ENCODE peak calls at places on chromosomes 4 and X, in seven cellular contexts. One of them, this sample, is unnamed.
A peak's percentile ranks its signal among the peaks of the same experiment; 100 is the strongest.

GRCh38 chrX:23644744-23645143 is 22.5 kb upstream of the PRDX4 start:
- DNase-seq in H9: no peak
- DNase-seq in A549: no peak
- DNase-seq in NCI-H510A treated with DMSO at 0.1 percent for 48 hours: no peak
- DNase-seq in activated T-helper 1 cell treated with anti-CD3 and anti-CD28 coated beads, Interleukin-2, amount 50 U/mL, for 16 hours: no peak
- DNase-seq in WTC11: no peak
- DNase-seq in activated CD4-positive, CD25-positive, alpha-beta regulatory T cell treated with anti-CD3 and anti-CD28 coated beads, Interleukin-2, amount 50 U/mL, for 16 hours: no peak
- DNase-seq in this sample: no peak

GRCh38 chr4:16767251-16767650 is 131.2 kb downstream of the LDB2 start:
- DNase-seq in activated T-helper 1 cell treated with anti-CD3 and anti-CD28 coated beads, Interleukin-2, amount 50 U/mL, for 16 hours: no peak
- DNase-seq in WTC11: no peak
- DNase-seq in NCI-H510A treated with DMSO at 0.1 percent for 48 hours: no peak
- DNase-seq in H9: no peak
- DNase-seq in activated CD4-positive, CD25-positive, alpha-beta regulatory T cell treated with anti-CD3 and anti-CD28 coated beads, Interleukin-2, amount 50 U/mL, for 16 hours: no peak
- DNase-seq in A549: no peak
- DNase-seq in this sample: no peak

GRCh38 chr4:126123933-126124332 is 809.2 kb downstream of the FAT4 start:
- DNase-seq in activated CD4-positive, CD25-positive, alpha-beta regulatory T cell treated with anti-CD3 and anti-CD28 coated beads, Interleukin-2, amount 50 U/mL, for 16 hours: no peak
- DNase-seq in H9: no peak
- DNase-seq in activated T-helper 1 cell treated with anti-CD3 and anti-CD28 coated beads, Interleukin-2, amount 50 U/mL, for 16 hours: no peak
- DNase-seq in NCI-H510A treated with DMSO at 0.1 percent for 48 hours: no peak
- DNase-seq in A549: no peak
- DNase-seq in WTC11: no peak
- DNase-seq in this sample: no peak

GRCh38 chr4:5678977-5679376 is 29.4 kb downstream of the EVC2 start:
- DNase-seq in NCI-H510A treated with DMSO at 0.1 percent for 48 hours: no peak
- DNase-seq in A549: no peak
- DNase-seq in activated T-helper 1 cell treated with anti-CD3 and anti-CD28 coated beads, Interleukin-2, amount 50 U/mL, for 16 hours: no peak
- DNase-seq in H9: no peak
- DNase-seq in activated CD4-positive, CD25-positive, alpha-beta regulatory T cell treated with anti-CD3 and anti-CD28 coated beads, Interleukin-2, amount 50 U/mL, for 16 hours: no peak
- DNase-seq in WTC11: no peak
- DNase-seq in this sample: no peak

GRCh38 chr4:133869486-133869885 is 332.1 kb downstream of the PABPC4L start:
- DNase-seq in H9: no peak
- DNase-seq in NCI-H510A treated with DMSO at 0.1 percent for 48 hours: no peak
- DNase-seq in activated CD4-positive, CD25-positive, alpha-beta regulatory T cell treated with anti-CD3 and anti-CD28 coated beads, Interleukin-2, amount 50 U/mL, for 16 hours: no peak
- DNase-seq in WTC11: no peak
- DNase-seq in A549: no peak
- DNase-seq in activated T-helper 1 cell treated with anti-CD3 and anti-CD28 coated beads, Interleukin-2, amount 50 U/mL, for 16 hours: no peak
- DNase-seq in this sample: no peak

GRCh38 chrX:39731735-39732134 is 366.0 kb downstream of the BCOR start:
- DNase-seq in WTC11: no peak
- DNase-seq in activated CD4-positive, CD25-positive, alpha-beta regulatory T cell treated with anti-CD3 and anti-CD28 coated beads, Interleukin-2, amount 50 U/mL, for 16 hours: no peak
- DNase-seq in activated T-helper 1 cell treated with anti-CD3 and anti-CD28 coated beads, Interleukin-2, amount 50 U/mL, for 16 hours: no peak
- DNase-seq in NCI-H510A treated with DMSO at 0.1 percent for 48 hours: no peak
- DNase-seq in H9: no peak
- DNase-seq in A549: no peak
- DNase-seq in this sample: no peak

GRCh38 chr4:117479673-117480072 is 394.3 kb upstream of the TRAM1L1 start:
- DNase-seq in WTC11: no peak
- DNase-seq in A549: no peak
- DNase-seq in activated CD4-positive, CD25-positive, alpha-beta regulatory T cell treated with anti-CD3 and anti-CD28 coated beads, Interleukin-2, amount 50 U/mL, for 16 hours: no peak
- DNase-seq in NCI-H510A treated with DMSO at 0.1 percent for 48 hours: no peak
- DNase-seq in activated T-helper 1 cell treated with anti-CD3 and anti-CD28 coated beads, Interleukin-2, amount 50 U/mL, for 16 hours: no peak
- DNase-seq in H9: no peak
- DNase-seq in this sample: no peak

GRCh38 chrX:131923614-131924250 is 99.4 kb upstream of the STK26 start:
- DNase-seq in H9: no peak
- DNase-seq in activated CD4-positive, CD25-positive, alpha-beta regulatory T cell treated with anti-CD3 and anti-CD28 coated beads, Interleukin-2, amount 50 U/mL, for 16 hours: no peak
- DNase-seq in activated T-helper 1 cell treated with anti-CD3 and anti-CD28 coated beads, Interleukin-2, amount 50 U/mL, for 16 hours: no peak
- DNase-seq in A549: no peak
- DNase-seq in NCI-H510A treated with DMSO at 0.1 percent for 48 hours: no peak
- DNase-seq in WTC11: no peak
- DNase-seq in this sample: no peak

GRCh38 chr4:26839534-26839951 is 21.1 kb upstream of the STIM2 start:
- DNase-seq in WTC11: no peak
- DNase-seq in activated T-helper 1 cell treated with anti-CD3 and anti-CD28 coated beads, Interleukin-2, amount 50 U/mL, for 16 hours: no peak
- DNase-seq in H9: no peak
- DNase-seq in A549: no peak
- DNase-seq in activated CD4-positive, CD25-positive, alpha-beta regulatory T cell treated with anti-CD3 and anti-CD28 coated beads, Interleukin-2, amount 50 U/mL, for 16 hours: no peak
- DNase-seq in NCI-H510A treated with DMSO at 0.1 percent for 48 hours: no peak
- DNase-seq in this sample: no peak

GRCh38 chr4:152777488-152777887 is 2.0 kb downstream of the TIGD4 start:
- DNase-seq in activated T-helper 1 cell treated with anti-CD3 and anti-CD28 coated beads, Interleukin-2, amount 50 U/mL, for 16 hours: no peak
- DNase-seq in NCI-H510A treated with DMSO at 0.1 percent for 48 hours: no peak
- DNase-seq in activated CD4-positive, CD25-positive, alpha-beta regulatory T cell treated with anti-CD3 and anti-CD28 coated beads, Interleukin-2, amount 50 U/mL, for 16 hours: no peak
- DNase-seq in WTC11: no peak
- DNase-seq in A549: no peak
- DNase-seq in H9: no peak
- DNase-seq in this sample: no peak

GRCh38 chr4:125115941-125116340 is 198.8 kb upstream of the FAT4 start:
- DNase-seq in NCI-H510A treated with DMSO at 0.1 percent for 48 hours: no peak
- DNase-seq in activated CD4-positive, CD25-positive, alpha-beta regulatory T cell treated with anti-CD3 and anti-CD28 coated beads, Interleukin-2, amount 50 U/mL, for 16 hours: no peak
- DNase-seq in H9: no peak
- DNase-seq in A549: peak; percentile 2
- DNase-seq in WTC11: no peak
- DNase-seq in activated T-helper 1 cell treated with anti-CD3 and anti-CD28 coated beads, Interleukin-2, amount 50 U/mL, for 16 hours: no peak
- DNase-seq in this sample: no peak

GRCh38 chr4:59664771-59665170 is 1535.4 kb upstream of the ADGRL3 start:
- DNase-seq in H9: no peak
- DNase-seq in activated T-helper 1 cell treated with anti-CD3 and anti-CD28 coated beads, Interleukin-2, amount 50 U/mL, for 16 hours: no peak
- DNase-seq in WTC11: no peak
- DNase-seq in A549: no peak
- DNase-seq in activated CD4-positive, CD25-positive, alpha-beta regulatory T cell treated with anti-CD3 and anti-CD28 coated beads, Interleukin-2, amount 50 U/mL, for 16 hours: no peak
- DNase-seq in NCI-H510A treated with DMSO at 0.1 percent for 48 hours: no peak
- DNase-seq in this sample: no peak

This sample was measured in activated gamma-delta T cell.